ENCODE peak calls at places on chromosome 20, in eight cellular contexts. W is HFF-Myc, G is A549, H is heart left ventricle, V is lower leg skin, Y is kidney, K is PC-9, U is psoas muscle. S is an unnamed sample.
A peak's percentile ranks its signal among the peaks of the same experiment; 100 is the strongest.

GRCh38 chr20:1881240-1881835 is 13.9 kb upstream of the SIRPA start:
- DNase-seq in U (no peak), Y (no peak), H (peak; percentile 61), K (no peak), W (no peak), G (no peak), V (no peak), S (no peak)

GRCh38 chr20:46364670-46365482 is 41.5 kb downstream of the ELMO2 start:
- DNase-seq in W (no peak), G (no peak), V (no peak), K (no peak), U (no peak), Y (no peak), H (no peak), S (no peak)

GRCh38 chr20:40082436-40082835 is 606.6 kb downstream of the MAFB start:
- DNase-seq in V (no peak), W (no peak), H (no peak), Y (no peak), K (no peak), G (no peak), U (no peak), S (no peak)

GRCh38 chr20:17771206-17772004 is 71.6 kb downstream of the BANF2 start:
- DNase-seq in W (no peak), V (no peak), K (no peak), G (no peak), H (no peak), U (no peak), Y (no peak), S (no peak)

GRCh38 chr20:3340443-3340842 is 67.0 kb downstream of the DNAAF9 start:
- DNase-seq in K (no peak), H (peak; percentile 85), U (peak; percentile 60), G (no peak), V (peak; percentile 46), W (peak; percentile 64), Y (no peak), S (no peak)

GRCh38 chr20:43843096-43843964 is 71.3 kb upstream of the TOX2 start:
- DNase-seq in Y (no peak), H (no peak), K (peak; percentile 89), G (peak; percentile 72), U (no peak), V (no peak), W (peak; percentile 37), S (peak; percentile 42)

GRCh38 chr20:25252686-25253421 is 5.0 kb downstream of the PYGB start:
- DNase-seq in G (no peak), W (no peak), K (peak; percentile 68), Y (no peak), U (no peak), V (no peak), H (no peak), S (no peak)

GRCh38 chr20:25072226-25072811 is 9.6 kb downstream of the VSX1 start:
- DNase-seq in Y (no peak), K (peak; percentile 68), U (no peak), W (no peak), H (no peak), V (no peak), G (no peak), S (no peak)

GRCh38 chr20:24762791-24763350 is 186.2 kb upstream of the CST7 start:
- DNase-seq in U (no peak), K (no peak), W (no peak), V (no peak), G (no peak), H (no peak), Y (no peak), S (no peak)

GRCh38 chr20:24034820-24035219 is 46.2 kb upstream of the GGTLC1 start:
- DNase-seq in K (peak; percentile 98), G (peak; percentile 76), V (no peak), U (no peak), H (no peak), W (no peak), Y (no peak), S (no peak)

GRCh38 chr20:48538058-48538825 is 289.6 kb downstream of the PREX1 start:
- DNase-seq in V (no peak), G (peak; percentile 55), W (peak; percentile 24), Y (no peak), H (no peak), U (no peak), K (peak; percentile 99), S (peak; percentile 65)

GRCh38 chr20:59027746-59028320 is 4.3 kb downstream of the ATP5F1E start:
- DNase-seq in H (no peak), U (no peak), Y (no peak), W (no peak), V (no peak), K (no peak), G (no peak), S (peak; percentile 80)

GRCh38 chr20:13312300-13312699 is 91.2 kb downstream of the ISM1 start:
- DNase-seq in G (no peak), V (no peak), W (no peak), K (no peak), U (no peak), Y (no peak), H (no peak), S (no peak)

GRCh38 chr20:39775110-39775509 is 813.0 kb downstream of the DHX35 start:
- DNase-seq in K (no peak), V (peak; percentile 81), W (peak; percentile 71), G (no peak), Y (peak; percentile 86), H (peak; percentile 52), U (peak; percentile 79), S (peak; percentile 98)

GRCh38 chr20:63439866-63440265 is 32.6 kb downstream of the KCNQ2 start:
- DNase-seq in G (no peak), K (no peak), V (no peak), W (no peak), Y (no peak), U (no peak), H (no peak), S (no peak)
- TF ChIP-seq CTCF in G (no peak), K (no peak), V (no peak), W (no peak), Y (no peak), U (no peak), H (no peak), S (no peak)

DNA sequence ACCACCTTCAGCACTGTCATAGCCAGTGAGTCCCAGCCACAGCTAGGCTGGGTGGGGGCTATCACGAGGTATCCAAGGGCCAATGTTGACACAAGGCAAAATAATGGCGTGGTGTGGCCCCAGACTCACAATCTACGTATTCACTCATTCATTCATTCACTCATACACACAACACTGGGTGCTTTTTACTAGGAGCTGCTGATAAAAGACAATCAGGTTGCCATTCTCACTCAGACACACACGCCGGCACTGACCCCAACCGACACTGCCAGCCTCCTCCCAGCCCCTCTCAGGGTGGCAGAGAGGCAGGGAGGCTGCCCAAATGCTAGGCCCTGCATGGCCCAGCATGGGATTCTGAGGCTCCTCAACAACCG is 1.5 kb upstream of the C20orf144 start:
- DNase-seq in U (no peak), W (no peak), Y (no peak), K (no peak), G (no peak), H (no peak), V (no peak), S (no peak)
- H3K4me3 ChIP-seq in U (no peak overlapping the region), W (no peak overlapping the region), Y (no peak overlapping the region), K (no peak overlapping the region), G (no peak overlapping the region), H (no peak overlapping the region), V (no peak overlapping the region), S (no peak overlapping the region)

DNA sequence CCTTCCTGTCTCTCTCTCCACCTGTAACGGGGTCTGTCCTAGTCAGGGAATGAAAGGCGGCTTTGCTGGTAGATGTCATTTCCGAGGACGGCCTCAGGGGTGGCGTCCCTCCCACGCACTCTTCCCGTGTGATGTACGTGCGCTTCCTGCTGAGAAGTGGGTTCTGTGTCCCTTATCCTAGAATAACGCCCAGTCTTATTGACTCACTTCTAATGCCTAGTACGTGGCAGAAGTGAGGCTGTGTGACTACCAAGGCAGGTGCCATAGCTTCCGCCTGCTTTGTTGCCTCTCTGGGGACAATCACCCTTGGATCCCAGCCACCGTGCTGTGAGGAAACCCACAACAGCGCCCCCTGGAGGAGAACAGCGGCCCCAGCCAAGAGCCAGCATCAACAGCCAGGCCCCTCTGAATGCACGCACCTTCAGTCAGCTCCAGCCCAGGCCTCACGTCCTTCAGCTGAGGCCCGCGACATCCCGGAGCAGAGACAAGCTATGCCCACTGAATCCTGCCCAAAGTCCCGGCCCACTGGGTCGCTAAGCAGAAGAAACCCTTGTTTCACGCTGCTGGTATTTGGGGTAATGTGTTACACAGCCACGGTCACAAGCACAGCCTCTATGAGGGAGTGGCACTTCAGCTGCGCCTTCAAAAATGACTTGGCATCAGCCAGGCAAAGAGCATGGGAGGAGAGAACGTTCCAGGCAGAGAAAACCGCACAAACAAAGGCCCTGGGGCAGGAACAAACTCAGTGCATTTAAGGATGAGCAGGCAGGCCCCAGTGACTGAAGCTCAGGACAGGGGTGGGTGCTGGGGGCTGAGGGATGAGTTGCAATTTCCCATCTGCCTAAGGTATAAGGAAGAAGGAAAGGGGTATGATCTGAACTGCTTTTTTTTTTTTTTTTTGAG is 224.2 kb downstream of the NFATC2 start:
- DNase-seq in H (no peak), W (no peak), K (no peak), U (no peak), G (peak; percentile 37), V (no peak), Y (no peak), S (no peak)
- TF ChIP-seq CTCF in H (peak; percentile 44), W (peak; percentile 77), K (peak; percentile 75), U (peak; percentile 33), G (peak; percentile 43), V (no peak), Y (no peak), S (peak; percentile 56)

GRCh38 chr20:34705008-34705382 is 851 bp downstream of the TP53INP2 start:
- DNase-seq in K (no peak), U (no peak), G (no peak), Y (no peak), W (no peak), V (no peak), H (no peak), S (no peak)

GRCh38 chr20:34704177-34705007 is at the start of gene TP53INP2:
- DNase-seq in U (peak; percentile 93), V (peak; percentile 92), K (peak; percentile 61), G (peak; percentile 89), Y (peak; percentile 97), W (peak; percentile 31), H (peak; percentile 96), S (peak; percentile 74)

GRCh38 chr20:34706912-34707784 is 3.0 kb downstream of the TP53INP2 start:
- DNase-seq in Y (no peak), V (no peak), W (no peak), U (no peak), H (no peak), K (no peak), G (no peak), S (no peak)

GRCh38 chr20:34706022-34706875 is 2.1 kb downstream of the TP53INP2 start:
- DNase-seq in V (no peak), K (no peak), H (no peak), G (no peak), W (no peak), U (no peak), Y (no peak), S (no peak)

DNA sequence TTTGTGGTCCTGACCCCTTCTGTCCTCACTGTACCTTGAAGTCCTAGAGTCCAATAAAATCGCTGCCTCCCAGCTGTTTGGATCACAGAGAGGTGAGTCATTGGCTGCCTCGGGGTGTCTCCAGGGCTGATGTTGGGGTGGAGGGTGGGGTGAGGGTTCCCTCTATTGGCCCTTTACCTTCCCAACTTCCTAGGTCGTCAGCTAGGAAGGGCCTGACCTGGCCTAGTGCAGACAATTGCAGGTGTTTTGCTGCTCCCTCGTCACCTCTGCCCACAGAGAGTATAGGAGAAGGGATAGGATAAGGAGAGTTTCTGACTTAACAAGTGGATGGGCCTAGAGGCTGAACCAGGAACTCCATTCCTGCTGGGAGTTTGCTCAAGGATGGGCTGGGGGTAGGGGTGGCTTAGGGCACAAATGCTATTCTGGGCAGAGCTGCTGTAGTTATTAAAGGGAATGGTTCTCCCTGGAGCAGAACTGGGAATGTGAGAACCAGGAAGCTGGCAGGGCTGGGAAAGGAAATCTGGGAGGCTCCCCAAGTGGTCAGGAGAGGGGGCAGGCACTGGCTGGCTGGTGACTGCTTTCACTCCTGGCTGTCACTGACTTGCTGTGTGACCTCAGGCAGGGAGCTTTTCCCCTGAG is 1.4 kb downstream of the TP53INP2 start:
- DNase-seq in U (no peak), Y (no peak), G (peak; percentile 65), W (no peak), V (peak; percentile 22), H (peak; percentile 61), K (peak; percentile 76), S (no peak)
- H3K4me3 ChIP-seq in U (peak overlapping the region; percentile 81), Y (peak overlapping the region; percentile 88), G (no peak overlapping the region), W (no peak overlapping the region), V (no peak overlapping the region), H (peak overlapping the region; percentile 75), K (no peak overlapping the region), S (peak overlapping the region; percentile 68)